ENCODE peak calls at places on chromosomes 6 and 20, in seven cellular contexts. G is HCT116, M is right atrium auricular region, B is transverse colon, S is fibroblast of lung, T is tibial nerve, E is hepatocyte. U is an unnamed sample. For H3K36me3 and H3K27me3, the result is how much of the 10 kb centered on the place peaks cover.

GRCh38 chr6:106746660-106747059 is 117.3 kb downstream of the QRSL1 start:
- DNase-seq in B (no peak), T (no peak), E (peak), M (no peak), S (peak), G (no peak), U (peak)

GRCh38 chr6:82072113-82072512 is 175.4 kb downstream of the IBTK start:
- DNase-seq in G (no peak), T (no peak), B (no peak), S (peak), E (no peak), M (no peak), U (no peak)

GRCh38 chr6:5464096-5464885 is 203.0 kb downstream of the FARS2 start:
- DNase-seq in E (no peak), S (peak), B (no peak), T (no peak), M (no peak), G (no peak), U (no peak)

GRCh38 chr6:16270178-16270794 is 31.9 kb downstream of the GMPR start:
- DNase-seq in B (no peak), T (no peak), E (no peak), S (peak), G (no peak), M (no peak), U (no peak)

GRCh38 chr6:11062715-11063114 is 18.6 kb upstream of the ELOVL2 start:
- DNase-seq in S (no peak), M (no peak), T (no peak), G (no peak), E (no peak), B (no peak), U (no peak)

GRCh38 chr20:16128538-16129106 is 444.6 kb downstream of the KIF16B start:
- DNase-seq in S (no peak), B (no peak), T (no peak), G (no peak), M (no peak), E (no peak), U (no peak)

GRCh38 chr6:134117409-134117808 is 65.0 kb upstream of the SLC2A12 start:
- DNase-seq in G (no peak), B (no peak), T (no peak), E (no peak), S (peak), M (no peak), U (no peak)

GRCh38 chr6:108667984-108668383 is 107.3 kb downstream of the FOXO3 start:
- DNase-seq in E (peak), B (no peak), T (no peak), S (peak), G (no peak), M (no peak), U (no peak)

GRCh38 chr6:39301606-39302005 is 12.6 kb downstream of the KCNK17 start:
- DNase-seq in S (no peak), E (no peak), M (no peak), T (no peak), G (peak), B (no peak), U (no peak)

GRCh38 chr6:78268591-78268990 is 598.8 kb upstream of the IRAK1BP1 start:
- DNase-seq in E (no peak), G (no peak), M (no peak), T (no peak), B (no peak), S (peak), U (no peak)

GRCh38 chr20:34403063-34403827 is 40.2 kb downstream of the ITCH start:
- DNase-seq in T (no peak), S (peak), M (no peak), G (no peak), E (no peak), B (no peak), U (no peak)

GRCh38 chr6:46170357-46171289 is at the start of gene ENPP5:
- DNase-seq in S (peak), G (peak), E (peak), M (peak), T (peak), B (peak), U (peak)

GRCh38 chr6:92047886-92048285 is 1371.5 kb downstream of the EPHA7 start:
- DNase-seq in E (no peak), G (no peak), T (no peak), M (no peak), S (no peak), B (no peak), U (peak)

GRCh38 chr6:43277643-43278523 is 20.2 kb upstream of the SLC22A7 start:
- DNase-seq in B (peak), G (no peak), M (no peak), E (peak), T (no peak), S (peak), U (no peak)

GRCh38 chr6:11609324-11610071 is 71.9 kb downstream of the TMEM170B start:
- DNase-seq in M (peak), S (peak), E (no peak), B (no peak), T (no peak), G (no peak), U (no peak)

GRCh38 chr20:38125157-38126056 is 39.7 kb downstream of the TGM2 start:
- DNase-seq in T (peak), S (peak), E (no peak), B (peak), G (no peak), M (peak), U (no peak)

GRCh38 chr20:14498809-14499208 is 161.4 kb upstream of the FLRT3 start:
- DNase-seq in S (no peak), M (no peak), B (no peak), T (no peak), G (no peak), E (peak), U (peak)

GRCh38 chr6:145929037-145929633 is 35.0 kb downstream of the SHPRH start:
- DNase-seq in G (peak), B (no peak), E (peak), M (no peak), S (peak), T (peak), U (peak)

GRCh38 chr20:44738779-44739477 is 6.7 kb upstream of the KCNK15 start:
- DNase-seq in M (peak), G (peak), B (peak), E (peak), T (peak), S (peak), U (no peak)

GRCh38 chr6:75694406-75694805 is 54.6 kb upstream of the MYO6 start:
- DNase-seq in B (no peak), E (no peak), G (no peak), T (no peak), S (no peak), M (no peak), U (no peak)

GRCh38 chr20:35446356-35447078 is 8.5 kb upstream of the GDF5 start:
- DNase-seq in S (no peak), M (no peak), E (no peak), G (no peak), T (no peak), B (no peak), U (no peak)
- H3K4me3 ChIP-seq in S (no peak), M (peak), E (peak), G (no peak), T (peak), B (no peak), U (no peak)

GRCh38 chr20:32789896-32790750 is 27.9 kb downstream of the DNMT3B start:
- DNase-seq in S (peak), T (peak), G (no peak), E (peak), M (peak), B (peak), U (peak)
- H3K36me3 ChIP-seq in S (under half), T (under half), G (under half), E (under half), M (under half), B (under half), U (under half)

GRCh38 chr20:40691566-40692239 is 2.7 kb upstream of the MAFB start:
- DNase-seq in S (no peak), T (no peak), M (no peak), G (no peak), E (no peak), B (no peak), U (no peak)

GRCh38 chr20:40689100-40689942 is at the start of gene MAFB:
- DNase-seq in S (peak), T (peak), M (peak), B (peak), E (peak), G (no peak), U (peak)

GRCh38 chr20:40689943-40690835 is 1.2 kb upstream of the MAFB start:
- DNase-seq in T (peak), M (peak), S (peak), G (peak), E (peak), B (peak), U (peak)

GRCh38 chr20:40692240-40693011 is 3.4 kb upstream of the MAFB start:
- DNase-seq in S (no peak), T (no peak), E (no peak), G (no peak), M (no peak), B (no peak), U (no peak)

GRCh38 chr20:40690836-40691565 is 2.0 kb upstream of the MAFB start:
- DNase-seq in M (no peak), T (no peak), E (no peak), G (no peak), S (no peak), B (no peak), U (no peak)
- H3K27me3 ChIP-seq in M (under half), T (under half), E (half or more), G (under half), S (under half), B (half or more), U (half or more)

GRCh38 chr20:62628691-62629090 is 13.6 kb upstream of the SLCO4A1 start:
- DNase-seq in G (no peak), T (no peak), B (no peak), S (no peak), M (no peak), E (no peak), U (no peak)
- H3K4me3 ChIP-seq in G (no peak), T (no peak), B (no peak), S (no peak), M (no peak), E (no peak), U (no peak)

DNA sequence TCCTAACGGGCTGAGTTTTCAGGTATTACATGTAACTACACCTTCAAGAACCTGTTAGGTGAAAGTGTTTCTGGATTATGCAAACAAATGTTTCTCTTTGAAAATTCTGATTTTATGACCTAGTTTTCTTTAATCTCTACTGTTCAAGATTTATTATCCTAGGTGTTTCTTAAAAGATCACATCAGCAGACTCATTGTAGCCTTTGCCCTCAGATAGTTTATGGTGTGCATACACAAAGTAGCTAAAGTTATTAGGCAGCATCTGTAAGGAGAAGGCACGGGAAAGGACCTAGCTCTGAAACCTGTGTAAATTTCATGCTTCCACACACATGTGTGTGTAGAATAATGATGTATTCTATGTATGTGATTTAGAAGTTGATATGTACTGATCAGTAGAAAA is 21.7 kb downstream of the PANK2 start:
- DNase-seq in E (no peak), B (no peak), T (no peak), M (no peak), S (no peak), G (no peak), U (no peak)
- H3K36me3 ChIP-seq in E (under half), B (under half), T (under half), M (half or more), S (under half), G (under half), U (under half)

GRCh38 chr6:168949876-168950499 is 303.7 kb downstream of the THBS2 start:
- DNase-seq in B (no peak), E (no peak), T (no peak), G (no peak), S (peak), M (no peak), U (no peak)
- H3K27me3 ChIP-seq in B (under half), E (under half), T (under half), G (under half), S (under half), M (under half), U (under half)

GRCh38 chr6:27720607-27721580 is 191.3 kb downstream of the OR2B2 start:
- DNase-seq in M (no peak), E (peak), T (no peak), B (no peak), G (peak), S (peak), U (no peak)
- H3K4me3 ChIP-seq in M (no peak), E (peak), T (no peak), B (no peak), G (peak), S (no peak), U (no peak)

GRCh38 chr6:167272156-167272555 is 19.0 kb upstream of the UNC93A start:
- DNase-seq in E (peak), B (no peak), S (no peak), G (no peak), M (no peak), T (no peak), U (no peak)

GRCh38 chr6:167275001-167275400 is 16.1 kb upstream of the UNC93A start:
- DNase-seq in S (no peak), E (no peak), G (no peak), M (no peak), B (no peak), T (no peak), U (no peak)

GRCh38 chr6:167272618-167273379 is 18.3 kb upstream of the UNC93A start:
- DNase-seq in S (no peak), M (no peak), G (no peak), E (no peak), T (no peak), B (no peak), U (no peak)

GRCh38 chr6:167275436-167275835 is 15.7 kb upstream of the UNC93A start:
- DNase-seq in E (no peak), T (no peak), M (peak), B (no peak), G (no peak), S (no peak), U (no peak)

DNA sequence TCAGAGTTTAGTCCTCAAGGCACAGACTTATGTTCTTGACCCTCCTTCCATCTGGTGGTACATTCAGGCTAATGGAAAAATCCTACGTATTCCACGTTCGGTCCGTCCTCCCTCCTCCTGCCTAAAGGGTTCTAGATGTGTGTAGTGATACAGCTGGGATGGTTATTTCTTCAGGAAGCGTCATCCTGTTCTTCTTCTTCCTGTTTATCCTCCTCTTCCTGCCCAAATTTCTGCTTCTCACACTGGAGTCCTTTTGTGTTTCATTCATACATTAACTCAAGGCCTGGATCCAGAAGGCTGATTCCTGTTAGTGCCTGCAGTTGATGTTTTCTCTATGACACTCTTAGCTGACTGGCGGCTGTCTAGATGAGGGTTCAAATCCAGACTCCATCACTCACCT is 16.8 kb upstream of the UNC93A start:
- DNase-seq in T (no peak), G (no peak), E (no peak), B (no peak), S (no peak), M (no peak), U (no peak)
- H3K36me3 ChIP-seq in T (under half), G (under half), E (under half), B (under half), S (under half), M (under half), U (under half)